ENCODE peak calls at places on chromosomes 5 and 9, in nine cellular contexts. P is AG08396; X is fibroblast of lung; C is stimulated activated CD8-positive, alpha-beta memory T cell treated with anti-CD3 and anti-CD28 coated beads, Interleukin-7, amount 100 ng/mL, for 24 hours; O is hippocampal formation; S is lung microvascular endothelial cell; M is AG09319; I is natural killer cell treated with Interleukin-12 subunit alpha and Interleukin-12 subunit beta and Interleukin-15 and Interleukin-18, amount 100 ng/mL, for 72 hours; V is stomach. Y is an unnamed sample.

GRCh38 chr5:137054792-137055191 is 444.3 kb downstream of the SPOCK1 start:
- DNase-seq in S (no peak), P (no peak), O (no peak), X (no peak), C (no peak), M (no peak), I (no peak), V (no peak), Y (no peak)

GRCh38 chr5:53642006-53642405 is 81.6 kb downstream of the NDUFS4 start:
- DNase-seq in S (peak; percentile 59), X (peak; percentile 77), C (no peak), P (peak; percentile 4), M (no peak), O (no peak), V (no peak), I (no peak), Y (no peak)

GRCh38 chr9:33506626-33507370 is 17.3 kb upstream of the ANKRD18B start:
- DNase-seq in V (no peak), O (no peak), C (no peak), M (peak; percentile 71), S (peak; percentile 97), P (peak; percentile 36), I (no peak), X (peak; percentile 98), Y (peak; percentile 83)

GRCh38 chr5:135944967-135945560 is 9.7 kb downstream of the LECT2 start:
- DNase-seq in V (no peak), O (no peak), X (peak; percentile 78), P (peak; percentile 51), S (peak; percentile 84), M (peak; percentile 69), I (no peak), C (no peak), Y (peak; percentile 87)

GRCh38 chr5:148843510-148844318 is 17.3 kb downstream of the ADRB2 start:
- DNase-seq in I (no peak), M (no peak), X (peak; percentile 35), P (no peak), C (no peak), O (no peak), S (peak; percentile 78), V (no peak), Y (no peak)

GRCh38 chr9:104993291-104993963 is 65.5 kb upstream of the ABCA1 start:
- DNase-seq in P (peak; percentile 50), I (no peak), X (peak; percentile 91), O (peak; percentile 46), S (peak; percentile 76), M (peak; percentile 24), V (peak; percentile 52), C (no peak), Y (no peak)

GRCh38 chr9:33445941-33446506 is 1.4 kb downstream of the AQP3 start:
- DNase-seq in I (no peak), O (no peak), S (no peak), V (peak; percentile 47), C (no peak), M (no peak), X (no peak), P (no peak), Y (no peak)

GRCh38 chr5:54347221-54347865 is 37.0 kb upstream of the ARL15 start:
- DNase-seq in C (no peak), S (no peak), X (no peak), O (no peak), M (no peak), V (no peak), I (no peak), P (no peak), Y (no peak)

GRCh38 chr5:39167141-39167972 is 52.0 kb downstream of the FYB1 start:
- DNase-seq in O (no peak), I (no peak), P (no peak), V (no peak), X (peak; percentile 22), S (no peak), M (no peak), C (no peak), Y (no peak)

GRCh38 chr5:133401731-133402347 is 210.5 kb downstream of the FSTL4 start:
- DNase-seq in X (no peak), M (no peak), V (no peak), C (no peak), P (no peak), O (no peak), I (peak; percentile 26), S (no peak), Y (no peak)

GRCh38 chr9:93531374-93531773 is 45.0 kb upstream of the PHF2 start:
- DNase-seq in O (no peak), M (no peak), S (no peak), C (no peak), P (no peak), V (no peak), I (no peak), X (no peak), Y (no peak)